ENCODE peak calls at places on chromosomes 12 and 14, in six cellular contexts. M is ascending aorta; T is GM06990; R is CD4-positive, alpha-beta T cell; V is nephron progenitor cell; D is AG10803. X is an unnamed sample.

GRCh38 chr12:13204428-13204827 is 7.9 kb downstream of the EMP1 start:
- DNase-seq in V (no peak), M (no peak), R (no peak), T (no peak), D (no peak), X (no peak)

GRCh38 chr12:6362383-6362782 is 13.0 kb downstream of the SCNN1A start:
- DNase-seq in D (no peak), V (no peak), T (no peak), R (no peak), M (no peak), X (no peak)

GRCh38 chr14:105442125-105442524 is 22.5 kb downstream of the MTA1 start:
- DNase-seq in T (no peak), M (no peak), R (no peak), V (no peak), D (no peak), X (no peak)

GRCh38 chr14:61531741-61532505 is 163.4 kb upstream of the HIF1A start:
- DNase-seq in M (no peak), T (no peak), D (no peak), R (no peak), V (no peak), X (no peak)

GRCh38 chr12:118498171-118498570 is 121.8 kb downstream of the SUDS3 start:
- DNase-seq in M (no peak), V (no peak), R (no peak), T (no peak), D (no peak), X (no peak)

GRCh38 chr14:64732066-64732465 is 27.8 kb downstream of the PLEKHG3 start:
- DNase-seq in M (no peak), D (no peak), R (no peak), T (no peak), V (no peak), X (peak; percentile 50)

GRCh38 chr14:87617079-87617478 is 375.9 kb downstream of the GALC start:
- DNase-seq in M (no peak), T (no peak), V (no peak), D (no peak), R (no peak), X (no peak)

GRCh38 chr14:62029569-62029924 is 267.3 kb downstream of the SNAPC1 start:
- DNase-seq in T (no peak), V (no peak), R (no peak), M (no peak), D (no peak), X (no peak)

GRCh38 chr12:45878630-45879255 is 111.6 kb downstream of the SCAF11 start:
- DNase-seq in R (no peak), T (no peak), D (peak; percentile 3), M (no peak), V (no peak), X (no peak)

GRCh38 chr14:52641745-52642144 is 53.6 kb downstream of the ERO1A start:
- DNase-seq in V (no peak), T (no peak), M (no peak), D (no peak), R (no peak), X (no peak)

DNA sequence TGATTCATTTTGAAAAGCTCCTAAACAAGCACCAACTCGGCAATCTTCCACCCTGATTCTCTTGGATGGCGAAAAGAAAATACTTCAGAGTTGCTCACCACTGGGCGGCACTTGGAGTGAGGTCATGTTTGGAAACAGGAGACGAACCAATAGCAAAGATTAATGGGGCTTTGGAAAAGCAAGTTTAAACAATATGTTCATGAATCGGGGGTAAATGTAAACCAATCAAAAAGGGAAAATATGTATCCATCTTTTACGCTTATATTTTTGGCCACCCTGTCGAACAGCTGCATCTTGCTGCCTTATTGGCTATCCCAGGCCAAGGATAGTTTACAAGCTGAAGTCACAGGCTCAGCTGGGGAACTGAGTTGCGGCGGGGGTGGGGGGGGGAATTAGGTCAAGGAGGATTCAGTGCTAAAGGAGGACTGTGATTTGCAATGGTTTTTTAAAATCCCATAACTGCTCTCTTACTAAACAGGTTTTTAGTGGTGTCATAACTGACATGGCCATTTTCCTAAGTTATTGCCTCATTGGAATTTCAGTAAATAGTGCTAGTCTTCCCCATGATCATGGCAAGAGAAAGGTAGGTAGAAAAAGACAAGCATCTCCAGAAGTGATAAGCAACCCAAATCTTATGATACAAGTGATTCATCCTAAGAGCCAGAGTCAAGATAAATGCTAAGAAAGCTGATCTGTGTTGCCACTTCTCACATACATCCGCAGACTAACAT is 210.6 kb downstream of the PHLDA1 start:
- DNase-seq in R (no peak), T (no peak), D (peak; percentile 89), M (peak; percentile 83), V (no peak), X (no peak)
- TF ChIP-seq CTCF in R (no peak), T (no peak), D (peak; percentile 40), M (no peak), V (no peak), X (no peak)

DNA sequence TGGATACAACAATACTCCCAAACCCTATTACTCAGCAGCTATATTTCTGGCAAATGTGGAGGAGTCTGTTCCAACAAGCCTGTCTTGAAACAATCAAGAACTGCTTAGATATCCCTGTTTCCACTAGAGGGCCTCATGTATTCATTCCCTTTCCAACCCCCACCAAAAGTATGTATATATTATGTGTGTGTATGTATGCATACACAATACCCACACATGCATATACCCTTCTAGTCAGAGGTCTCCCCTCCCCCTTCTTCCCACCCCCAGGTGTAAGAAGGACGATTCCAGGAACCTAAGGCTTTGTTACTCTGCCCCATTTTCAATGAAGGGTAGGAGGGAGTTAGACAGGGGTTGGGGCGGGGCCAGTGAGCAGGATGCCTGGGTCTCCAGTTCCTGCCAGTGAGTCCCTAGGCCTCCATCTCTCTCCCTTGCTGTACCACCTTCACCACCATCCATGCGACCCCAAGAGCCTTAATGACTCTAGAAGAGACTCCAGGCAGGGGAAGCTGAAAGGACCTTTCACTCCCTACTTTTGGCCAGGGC is at the start of gene DGKA:
- DNase-seq in R (peak; percentile 79), M (peak; percentile 72), V (peak; percentile 20), T (peak; percentile 53), D (peak; percentile 81), X (no peak)
- TF ChIP-seq CTCF in R (peak; percentile 76), M (peak; percentile 17), V (peak; percentile 50), T (peak; percentile 75), D (peak; percentile 81), X (peak; percentile 83)

DNA sequence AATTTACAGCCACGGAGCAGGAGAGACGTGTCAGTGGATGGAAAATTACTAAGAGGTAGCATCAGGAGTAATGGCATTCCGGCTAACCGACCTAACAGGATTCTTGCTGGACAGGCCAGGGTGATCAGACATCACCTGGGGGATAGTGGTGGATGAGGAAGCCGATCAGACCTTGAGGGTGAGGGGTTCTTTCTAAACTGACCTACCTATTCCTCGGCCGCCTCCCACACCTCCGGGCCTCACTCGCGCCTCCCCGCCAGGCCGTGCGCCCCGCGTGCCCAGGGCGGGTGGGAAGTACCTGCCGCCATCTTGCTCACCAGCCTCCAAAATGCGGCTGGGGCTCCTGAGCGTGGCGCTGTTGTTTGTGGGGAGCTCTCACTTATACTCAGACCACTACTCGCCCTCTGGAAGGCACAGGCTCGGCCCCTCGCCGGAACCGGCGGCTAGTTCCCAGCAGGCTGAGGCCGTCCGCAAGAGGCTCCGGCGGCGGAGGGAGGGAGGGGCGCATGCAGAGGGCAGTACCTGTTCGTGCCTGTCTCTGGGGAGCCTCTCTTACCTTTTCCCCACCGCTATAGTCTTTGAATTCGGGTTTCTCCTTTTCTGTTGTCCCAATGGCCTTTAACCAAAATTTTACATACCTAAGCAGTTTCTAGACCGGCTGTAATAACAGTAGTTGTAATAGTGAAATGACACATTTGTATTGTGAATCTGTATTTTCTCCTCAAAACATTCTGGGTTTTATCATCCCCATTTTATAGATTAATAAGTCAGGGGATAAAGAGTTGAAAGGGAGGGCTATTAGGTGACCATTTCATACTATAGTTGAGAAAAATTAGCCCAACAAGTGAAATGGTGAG is at the start of gene TMPRSS12:
- DNase-seq in D (no peak), T (no peak), R (no peak), M (no peak), V (no peak), X (no peak)
- TF ChIP-seq CTCF in D (no peak), T (no peak), R (no peak), M (no peak), V (no peak), X (no peak)

DNA sequence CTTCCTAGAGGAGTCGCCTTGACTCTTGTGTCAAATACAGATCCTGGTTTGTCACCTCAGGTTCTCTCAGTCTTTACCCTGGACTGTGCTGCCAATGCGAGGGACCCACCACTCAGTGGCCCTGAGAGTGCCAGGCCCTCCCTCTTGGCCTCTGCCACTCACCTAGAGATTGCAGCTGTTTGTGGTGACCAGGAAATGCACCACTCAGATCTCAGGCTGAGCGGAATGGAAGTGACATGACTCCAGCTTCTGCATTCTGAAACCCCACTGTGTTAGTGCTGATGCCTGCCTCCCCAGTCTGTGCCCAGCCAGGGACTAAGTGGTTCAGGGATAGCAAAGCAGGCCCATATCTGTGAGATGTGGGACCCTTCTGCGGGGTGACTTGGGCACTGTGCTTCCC is 27.8 kb upstream of the NEDD1 start:
- DNase-seq in R (no peak), D (no peak), V (no peak), T (no peak), M (no peak), X (no peak)
- TF ChIP-seq CTCF in R (no peak), D (no peak), V (no peak), T (no peak), M (no peak), X (no peak)

GRCh38 chr14:94560291-94560665 is 964 bp upstream of the SERPINA4 start:
- DNase-seq in T (no peak), V (no peak), D (no peak), R (no peak), M (no peak), X (no peak)

GRCh38 chr14:94561656-94562010 is 391 bp downstream of the SERPINA4 start:
- DNase-seq in M (no peak), V (no peak), T (no peak), D (no peak), R (no peak), X (no peak)

GRCh38 chr14:94562019-94562418 is 777 bp downstream of the SERPINA4 start:
- DNase-seq in T (no peak), D (no peak), M (no peak), V (no peak), R (no peak), X (no peak)

GRCh38 chr14:94559638-94560290 is 1.5 kb upstream of the SERPINA4 start:
- DNase-seq in T (no peak), M (no peak), R (no peak), V (no peak), D (no peak), X (no peak)

DNA sequence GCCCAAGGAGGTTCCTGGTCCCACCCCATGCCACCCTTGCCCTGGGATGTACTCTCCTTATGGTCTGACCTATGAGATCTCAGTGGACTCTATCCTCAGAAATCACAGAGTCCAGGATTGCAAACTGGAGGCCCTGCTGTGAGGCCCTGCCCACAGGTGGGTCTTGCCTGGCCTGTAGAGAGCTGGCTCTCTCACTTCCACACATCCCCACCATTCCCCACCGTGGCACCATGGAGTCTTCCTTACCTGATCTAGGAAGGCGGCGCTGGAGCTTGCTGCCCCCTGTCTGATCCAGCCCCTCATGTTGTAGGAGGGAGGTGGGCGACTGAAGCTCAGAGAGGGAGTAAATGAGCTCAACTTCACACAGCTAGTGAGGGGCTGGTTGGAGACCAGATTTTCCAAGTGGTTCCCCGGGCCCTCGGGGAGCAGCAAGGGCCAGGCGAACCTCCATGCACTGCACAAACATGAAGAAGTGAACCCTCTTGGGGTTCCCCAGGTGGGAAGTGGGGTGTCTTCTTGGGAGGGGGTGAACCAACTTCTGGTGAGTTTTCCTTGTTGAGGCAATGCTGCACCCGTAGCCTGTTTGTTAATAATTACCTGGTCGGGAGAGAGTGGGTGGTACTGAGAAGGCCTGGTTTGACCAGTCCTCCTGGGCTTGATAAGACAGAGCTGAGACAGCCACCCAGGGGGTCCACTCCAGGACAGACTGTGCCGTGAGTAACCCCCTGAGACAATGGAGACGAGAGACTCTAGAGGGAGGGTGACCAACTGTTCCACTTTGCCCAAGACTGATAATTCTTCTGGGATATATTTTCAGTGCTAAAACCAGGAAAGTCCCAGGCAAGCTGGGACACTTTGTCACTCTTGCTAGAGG is at the start of gene SERPINA4:
- DNase-seq in T (no peak), V (no peak), D (no peak), R (no peak), M (no peak), X (no peak)
- TF ChIP-seq CTCF in T (no peak), V (no peak), D (no peak), R (no peak), M (no peak), X (no peak)

X was measured in chondrocyte.